ENCODE peak calls at places on chromosomes 7 and 10, in nine cellular contexts. E is pancreas; C is left lung; M is upper lobe of left lung; S is CD4-positive, CD25-positive, alpha-beta regulatory T cell; A is gastrocnemius medialis; P is RWPE2; D is heart left ventricle; F is thoracic aorta. U is an unnamed sample. For H3K4me1 and H3K27me3, the result is how much of the 10 kb centered on the place peaks cover.

GRCh38 chr10:22410846-22411245 is 65.5 kb downstream of the SPAG6 start:
- ATAC-seq in E (no peak), C (no peak), M (no peak), S (no peak), A (no peak), P (no peak), D (no peak), F (no peak), U (no peak)

GRCh38 chr10:118594392-118595063 is 920 bp downstream of the PRLHR start:
- ATAC-seq in E (peak), C (peak), M (peak), S (peak), A (peak), P (peak), D (no peak), F (no peak), U (peak)

GRCh38 chr7:18437086-18437485 is 58.5 kb upstream of the HDAC9 start:
- ATAC-seq in E (no peak), C (no peak), M (no peak), S (no peak), A (no peak), P (no peak), D (no peak), F (no peak), U (no peak)

GRCh38 chr7:127840552-127840951 is 188.6 kb downstream of the SND1 start:
- ATAC-seq in E (no peak), C (no peak), M (no peak), S (no peak), A (no peak), P (no peak), D (no peak), F (no peak), U (no peak)

GRCh38 chr10:120738658-120739057 is 112.5 kb upstream of the WDR11 start:
- ATAC-seq in E (no peak), C (no peak), M (no peak), S (no peak), A (no peak), P (no peak), D (no peak), F (no peak), U (no peak)

GRCh38 chr7:1080251-1080917 is 7.5 kb upstream of the GPER1 start:
- ATAC-seq in E (no peak), C (no peak), M (no peak), S (no peak), A (no peak), P (no peak), D (no peak), F (no peak), U (no peak)

GRCh38 chr7:128000854-128001265 is 30.4 kb downstream of the LRRC4 start:
- ATAC-seq in E (peak), C (no peak), M (no peak), S (no peak), A (peak), P (no peak), D (no peak), F (no peak), U (no peak)

GRCh38 chr10:128008521-128009250 is 101.8 kb downstream of the PTPRE start:
- ATAC-seq in E (no peak), C (peak), M (peak), S (no peak), A (no peak), P (no peak), D (no peak), F (no peak), U (no peak)

GRCh38 chr10:35251373-35252100 is 84.8 kb upstream of the CCNY start:
- ATAC-seq in E (no peak), C (no peak), M (no peak), S (no peak), A (no peak), P (no peak), D (no peak), F (no peak), U (no peak)

GRCh38 chr7:109009636-109010035 is 440.0 kb downstream of the DNAJB9 start:
- ATAC-seq in E (no peak), C (no peak), M (no peak), S (no peak), A (no peak), P (no peak), D (no peak), F (no peak), U (no peak)
- H3K4me1 ChIP-seq in E (under half), C (under half), M (under half), S (under half), A (under half), P (under half), D (under half), F (under half), U (under half)

GRCh38 chr7:135194494-135195095 is 16.7 kb downstream of the WDR91 start:
- ATAC-seq in E (no peak), C (no peak), M (no peak), S (no peak), A (no peak), P (no peak), D (no peak), F (no peak), U (no peak)

GRCh38 chr7:135190703-135191102 is 20.2 kb upstream of the CYREN start:
- ATAC-seq in E (no peak), C (no peak), M (no peak), S (no peak), A (no peak), P (no peak), D (no peak), F (no peak), U (no peak)

GRCh38 chr7:135189961-135190360 is 19.5 kb upstream of the CYREN start:
- ATAC-seq in E (no peak), C (no peak), M (no peak), S (no peak), A (no peak), P (no peak), D (no peak), F (no peak), U (no peak)

GRCh38 chr7:135193615-135194081 is 17.7 kb downstream of the WDR91 start:
- ATAC-seq in E (peak), C (no peak), M (no peak), S (no peak), A (no peak), P (peak), D (no peak), F (no peak), U (peak)

DNA sequence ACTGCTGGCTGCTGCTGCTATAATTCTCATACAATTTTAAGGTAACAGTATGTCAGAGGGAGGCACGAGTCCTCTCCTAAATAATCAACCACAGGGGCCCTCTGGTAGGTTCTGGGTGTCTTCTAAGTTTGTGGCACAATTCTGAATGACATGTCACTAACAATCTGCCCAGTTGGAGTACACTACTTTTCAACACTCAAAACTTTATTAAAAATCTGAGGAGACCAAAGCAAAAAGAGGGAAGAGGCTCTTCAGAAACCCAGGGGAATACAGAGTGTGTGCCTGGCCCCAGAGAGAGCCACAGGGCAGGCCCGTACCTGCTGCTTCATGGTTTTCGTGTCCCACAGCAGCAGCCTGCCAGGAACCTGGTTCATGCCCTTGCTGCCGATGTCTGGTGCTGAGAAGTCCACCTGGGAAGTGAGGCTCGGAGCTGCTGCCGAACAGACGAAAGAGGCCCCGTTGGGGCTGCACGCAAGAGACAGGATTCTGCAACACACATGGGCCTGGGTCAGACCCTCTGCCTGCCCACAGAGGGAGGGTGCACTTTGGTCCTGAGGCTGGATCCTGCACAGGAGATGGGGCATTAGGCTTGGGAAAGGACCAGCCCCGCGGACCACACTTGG is 18.3 kb downstream of the WDR91 start:
- ATAC-seq in E (no peak), C (no peak), M (no peak), S (no peak), A (no peak), P (peak), D (no peak), F (no peak), U (no peak)
- H3K27ac ChIP-seq in E (no peak), C (no peak), M (no peak), S (no peak), A (no peak), P (peak), D (no peak), F (no peak), U (peak)

DNA sequence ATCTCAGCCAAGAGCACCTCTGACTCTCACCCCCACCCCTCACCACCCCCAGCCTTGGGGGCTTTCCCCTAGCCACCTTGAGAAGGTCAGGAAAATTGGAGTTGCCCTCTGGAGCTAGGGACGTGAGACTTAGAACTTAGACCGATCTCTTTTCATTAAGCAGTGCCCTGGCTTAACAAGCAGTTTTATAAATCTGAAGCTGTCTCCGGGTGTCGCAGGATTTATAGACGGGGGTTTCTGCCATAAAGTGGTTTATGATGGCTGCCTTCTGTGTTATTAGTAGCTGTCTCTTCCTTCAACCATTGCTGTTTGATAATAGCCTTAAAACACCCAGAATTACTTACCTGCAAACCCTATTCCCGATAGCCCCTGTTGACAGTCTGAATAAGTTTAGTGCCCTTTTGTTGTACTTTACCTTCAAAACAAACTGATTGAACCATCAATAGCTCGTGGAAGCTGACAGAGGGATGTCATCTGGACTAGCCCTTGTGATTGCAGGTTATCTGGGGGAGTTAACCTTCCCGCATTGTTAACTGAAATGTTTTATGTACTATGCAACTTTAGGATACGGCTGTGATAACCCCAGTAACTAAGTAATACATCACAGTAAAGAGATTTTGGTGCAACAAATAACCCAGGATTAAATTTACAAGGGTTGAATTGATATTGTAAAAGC is 621.5 kb downstream of the LRMDA start:
- ATAC-seq in E (no peak), C (no peak), M (no peak), S (no peak), A (no peak), P (no peak), D (no peak), F (no peak), U (no peak)
- H3K27me3 ChIP-seq in E (under half), C (under half), M (under half), S (under half), A (under half), P (under half), D (under half), F (under half), U (under half)

GRCh38 chr7:55109384-55110167 is 90.8 kb downstream of the EGFR start:
- ATAC-seq in E (no peak), C (peak), M (no peak), S (no peak), A (peak), P (peak), D (peak), F (no peak), U (no peak)
- H3K4me1 ChIP-seq in E (under half), C (under half), M (under half), S (under half), A (under half), P (half or more), D (under half), F (under half), U (under half)

GRCh38 chr10:6136215-6137201 is 47.7 kb downstream of the RBM17 start:
- ATAC-seq in E (no peak), C (no peak), M (no peak), S (peak), A (no peak), P (peak), D (no peak), F (peak), U (no peak)
- H3K27ac ChIP-seq in E (no peak), C (no peak), M (no peak), S (no peak), A (no peak), P (no peak), D (no peak), F (no peak), U (no peak)

GRCh38 chr7:21251166-21251806 is 176.6 kb upstream of the SP4 start:
- ATAC-seq in E (peak), C (no peak), M (no peak), S (no peak), A (no peak), P (peak), D (no peak), F (no peak), U (no peak)
- H3K27me3 ChIP-seq in E (under half), C (half or more), M (under half), S (half or more), A (under half), P (under half), D (half or more), F (under half), U (half or more)

U was measured in gastroesophageal sphincter.